ENCODE peak calls at places on chromosome 21, in eight cellular contexts. F, M, Q, D, O, X, K and I are unnamed samples.
A peak's percentile ranks its signal among the peaks of the same experiment; 100 is the strongest.

GRCh38 chr21:14979264-14979663 is 85.5 kb downstream of the NRIP1 start:
- DNase-seq in F (no peak), X (no peak), Q (no peak), K (no peak), D (no peak), O (no peak), M (no peak), I (no peak)

GRCh38 chr21:37369307-37369854 is 2.8 kb downstream of the DYRK1A start:
- DNase-seq in M (no peak), X (no peak), D (no peak), Q (no peak), O (no peak), F (no peak), K (no peak), I (no peak)

GRCh38 chr21:43585924-43586411 is 73.3 kb downstream of the HSF2BP start:
- DNase-seq in X (no peak), D (peak; percentile 49), O (no peak), F (peak; percentile 98), M (peak; percentile 97), K (peak; percentile 73), Q (no peak), I (peak; percentile 98)

GRCh38 chr21:28633803-28634572 is 358.7 kb downstream of the LTN1 start:
- DNase-seq in X (no peak), M (peak; percentile 75), K (peak; percentile 17), Q (no peak), O (no peak), F (peak; percentile 85), D (no peak), I (peak; percentile 62)

GRCh38 chr21:45615145-45615711 is 28.3 kb upstream of the PCBP3 start:
- DNase-seq in D (no peak), Q (no peak), F (no peak), X (peak; percentile 31), M (no peak), K (no peak), O (peak; percentile 69), I (no peak)

GRCh38 chr21:44379991-44380865 is 26.8 kb downstream of the TRPM2 start:
- DNase-seq in X (no peak), Q (no peak), O (no peak), K (no peak), D (no peak), M (no peak), F (no peak), I (no peak)

GRCh38 chr21:35925497-35925896 is 134.8 kb downstream of the SETD4 start:
- DNase-seq in D (no peak), K (no peak), F (no peak), X (no peak), M (no peak), Q (no peak), O (no peak), I (no peak)

GRCh38 chr21:45551316-45551715 is 9.1 kb upstream of the SLC19A1 start:
- DNase-seq in Q (no peak), K (no peak), X (no peak), M (peak; percentile 67), D (no peak), O (no peak), F (no peak), I (peak; percentile 36)

GRCh38 chr21:44686000-44686781 is 4.2 kb upstream of the KRTAP12-1 start:
- DNase-seq in F (no peak), Q (no peak), M (no peak), O (no peak), D (no peak), K (no peak), X (no peak), I (no peak)

GRCh38 chr21:43971201-43971991 is 40.7 kb upstream of the TRAPPC10 start:
- DNase-seq in F (no peak), O (no peak), X (no peak), K (no peak), D (no peak), M (no peak), Q (no peak), I (no peak)

GRCh38 chr21:29477941-29478340 is 179.2 kb downstream of the BACH1 start:
- DNase-seq in X (no peak), O (no peak), K (no peak), D (no peak), Q (no peak), M (peak; percentile 56), F (no peak), I (no peak)

GRCh38 chr21:45994086-45994661 is 12.6 kb downstream of the COL6A1 start:
- DNase-seq in M (no peak), K (peak; percentile 24), Q (peak; percentile 2), F (no peak), O (no peak), D (peak; percentile 47), X (peak; percentile 14), I (no peak)

GRCh38 chr21:28436286-28436932 is 556.3 kb downstream of the LTN1 start:
- DNase-seq in F (no peak), K (no peak), O (no peak), D (peak; percentile 65), Q (no peak), X (no peak), M (peak; percentile 88), I (no peak)

GRCh38 chr21:13368200-13368599 is 241.4 kb upstream of the POTED start:
- DNase-seq in M (no peak), Q (no peak), D (no peak), F (no peak), O (no peak), X (no peak), K (no peak), I (no peak)

GRCh38 chr21:46063734-46064680 is 33.9 kb upstream of the COL6A2 start:
- DNase-seq in M (no peak), O (no peak), Q (no peak), F (no peak), X (no peak), D (no peak), K (peak; percentile 22), I (no peak)

GRCh38 chr21:33403128-33403785 is at the start of gene IFNGR2:
- DNase-seq in X (no peak), F (no peak), K (peak; percentile 41), O (peak; percentile 50), D (peak; percentile 48), Q (peak; percentile 18), M (no peak), I (no peak)

GRCh38 chr21:33402011-33402979 is 918 bp upstream of the IFNGR2 start:
- DNase-seq in D (peak; percentile 73), F (no peak), M (peak; percentile 74), K (peak; percentile 67), X (peak; percentile 53), O (peak; percentile 65), Q (peak; percentile 36), I (no peak)

GRCh38 chr21:33406493-33406892 is 3.3 kb downstream of the IFNGR2 start:
- DNase-seq in X (no peak), M (no peak), O (no peak), K (no peak), D (no peak), F (no peak), Q (no peak), I (no peak)

GRCh38 chr21:33401617-33401967 is 1.6 kb upstream of the IFNGR2 start:
- DNase-seq in X (no peak), M (no peak), D (no peak), K (no peak), Q (no peak), F (no peak), O (no peak), I (no peak)

GRCh38 chr21:33403786-33404571 is 766 bp downstream of the IFNGR2 start:
- DNase-seq in F (no peak), M (no peak), D (peak; percentile 63), K (peak; percentile 70), O (peak; percentile 66), X (peak; percentile 69), Q (peak; percentile 65), I (no peak)
- TF ChIP-seq CTCF in F (no peak), M (no peak), D (no peak), K (no peak), O (no peak), X (no peak), Q (no peak), I (no peak)

DNA sequence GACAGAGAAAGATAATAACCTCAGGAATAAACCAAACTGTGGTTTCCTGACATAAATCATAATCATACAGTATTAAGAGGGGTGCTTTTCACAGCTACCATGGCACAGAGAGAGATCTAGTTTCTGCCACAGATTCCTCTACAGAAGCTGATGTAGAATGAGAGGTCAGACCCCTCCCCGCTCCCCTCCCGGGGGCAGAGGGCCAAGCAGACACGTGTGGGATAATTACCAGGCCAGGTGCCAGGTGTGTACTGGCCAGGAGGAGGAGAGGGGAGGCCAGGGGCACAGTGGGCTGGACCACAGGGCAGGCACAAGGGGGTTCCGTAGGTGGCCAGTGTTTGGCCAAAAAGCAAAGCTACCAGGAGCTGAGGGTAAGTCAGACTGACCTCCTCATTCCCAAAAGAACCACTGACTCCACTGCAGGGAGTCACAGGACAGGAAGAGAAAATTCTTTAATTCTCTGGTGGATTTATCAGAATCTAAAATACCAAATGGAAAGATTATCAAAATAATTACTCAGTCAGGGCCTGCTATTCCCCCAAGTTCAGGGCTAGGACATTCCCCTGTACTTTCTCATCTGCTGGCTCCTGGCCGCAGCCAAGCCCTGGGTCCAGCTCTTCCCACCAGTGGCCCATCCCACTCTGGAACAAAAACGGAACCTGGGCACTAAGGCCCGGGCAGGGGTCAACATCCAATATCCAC is 30.0 kb downstream of the C2CD2 start:
- DNase-seq in O (no peak), D (peak; percentile 36), Q (no peak), F (no peak), X (no peak), M (no peak), K (peak; percentile 44), I (no peak)
- H3K4me3 ChIP-seq in O (no peak overlapping the region), D (no peak overlapping the region), Q (no peak overlapping the region), F (peak overlapping the region; percentile 25), X (no peak overlapping the region), M (no peak overlapping the region), K (no peak overlapping the region), I (no peak overlapping the region)

GRCh38 chr21:30838536-30838935 is 9.0 kb upstream of the KRTAP7-1 start:
- DNase-seq in X (no peak), K (no peak), D (no peak), F (no peak), Q (no peak), M (no peak), O (no peak), I (no peak)

GRCh38 chr21:30842990-30843389 is 13.4 kb upstream of the KRTAP7-1 start:
- DNase-seq in M (no peak), F (no peak), K (no peak), D (no peak), Q (no peak), X (no peak), O (no peak), I (no peak)

GRCh38 chr21:30839304-30839703 is 9.7 kb upstream of the KRTAP7-1 start:
- DNase-seq in O (peak; percentile 7), X (peak; percentile 18), K (no peak), F (no peak), D (no peak), M (no peak), Q (no peak), I (no peak)
- TF ChIP-seq CTCF in O (no peak), X (no peak), K (no peak), F (no peak), D (no peak), M (no peak), Q (no peak), I (no peak)

DNA sequence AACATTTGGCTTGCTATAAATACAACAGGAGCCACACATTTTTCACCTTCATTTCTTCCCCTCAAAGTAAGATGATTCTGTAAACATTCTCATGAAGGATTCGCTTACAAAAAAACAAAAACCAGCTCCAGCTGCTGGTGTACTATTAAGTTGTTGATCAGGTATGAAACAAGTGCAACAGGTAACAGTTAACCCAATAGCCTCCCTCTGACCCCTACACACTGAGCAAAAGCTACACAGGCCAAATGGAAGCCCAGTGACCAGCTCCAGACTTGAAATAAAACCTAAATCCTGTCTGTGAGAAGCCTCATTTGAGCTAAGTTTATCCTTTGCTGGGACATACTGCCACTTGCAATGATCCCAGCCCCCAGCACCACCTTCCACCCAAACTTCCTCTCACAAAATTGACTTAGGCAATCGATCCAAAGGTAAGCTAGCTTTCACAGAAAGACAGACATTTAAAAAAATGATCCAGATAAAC is 991 bp downstream of the TIAM1 start:
- DNase-seq in Q (no peak), D (no peak), K (no peak), O (no peak), M (no peak), F (no peak), X (no peak), I (no peak)
- H3K4me3 ChIP-seq in Q (peak overlapping the region; percentile 72), D (no peak overlapping the region), K (no peak overlapping the region), O (no peak overlapping the region), M (peak overlapping the region; percentile 53), F (peak overlapping the region; percentile 62), X (peak overlapping the region; percentile 28), I (peak overlapping the region; percentile 75)